ENCODE peak calls at places on chromosomes 2 and 18, in five cellular contexts. One of them, this sample, is unnamed.

GRCh38 chr2:231936491-231936890 is 10.3 kb upstream of the NPPC start:
- DNase-seq in vagina: no peak
- DNase-seq in body of pancreas: no peak
- DNase-seq in testis: no peak
- DNase-seq in stomach: no peak
- DNase-seq in this sample: no peak

GRCh38 chr2:25339121-25339738 is 2.5 kb downstream of the DNMT3A start:
- DNase-seq in vagina: no peak
- DNase-seq in body of pancreas: no peak
- DNase-seq in testis: no peak
- DNase-seq in stomach: no peak
- DNase-seq in this sample: no peak

GRCh38 chr2:160701822-160702221 is 208.2 kb upstream of the RBMS1 start:
- DNase-seq in vagina: no peak
- DNase-seq in body of pancreas: no peak
- DNase-seq in testis: no peak
- DNase-seq in stomach: no peak
- DNase-seq in this sample: no peak

GRCh38 chr2:105443610-105444598 is 45.1 kb upstream of the FHL2 start:
- DNase-seq in vagina: no peak
- DNase-seq in body of pancreas: no peak
- DNase-seq in testis: no peak
- DNase-seq in stomach: no peak
- DNase-seq in this sample: no peak

GRCh38 chr18:8798996-8799395 is 93.6 kb downstream of the MTCL1 start:
- DNase-seq in vagina: no peak
- DNase-seq in body of pancreas: peak; percentile 19
- DNase-seq in testis: peak; percentile 68
- DNase-seq in stomach: peak; percentile 51
- DNase-seq in this sample: no peak

GRCh38 chr2:190599073-190599472 is 49.8 kb upstream of the NAB1 start:
- DNase-seq in vagina: no peak
- DNase-seq in body of pancreas: no peak
- DNase-seq in testis: no peak
- DNase-seq in stomach: no peak
- DNase-seq in this sample: no peak

GRCh38 chr2:196927318-196928225 is 1.1 kb upstream of the PGAP1 start:
- DNase-seq in vagina: no peak
- DNase-seq in body of pancreas: peak; percentile 12
- DNase-seq in testis: no peak
- DNase-seq in stomach: no peak
- DNase-seq in this sample: no peak

GRCh38 chr18:7369006-7369405 is 138.1 kb downstream of the LRRC30 start:
- DNase-seq in vagina: no peak
- DNase-seq in body of pancreas: no peak
- DNase-seq in testis: no peak
- DNase-seq in stomach: no peak
- DNase-seq in this sample: no peak

GRCh38 chr2:130912471-130912870 is 75.8 kb downstream of the ARHGEF4 start:
- DNase-seq in vagina: no peak
- DNase-seq in body of pancreas: no peak
- DNase-seq in testis: no peak
- DNase-seq in stomach: no peak
- DNase-seq in this sample: no peak

GRCh38 chr2:227717687-227718567 is at the start of gene SLC19A3:
- DNase-seq in vagina: peak; percentile 91
- DNase-seq in body of pancreas: peak; percentile 90
- DNase-seq in testis: peak; percentile 87
- DNase-seq in stomach: peak; percentile 85
- DNase-seq in this sample: peak; percentile 66
- TF ChIP-seq POLR2A in vagina: no peak
- TF ChIP-seq POLR2A in body of pancreas: no peak
- TF ChIP-seq POLR2A in testis: no peak
- TF ChIP-seq POLR2A in stomach: no peak
- TF ChIP-seq POLR2A in this sample: no peak

GRCh38 chr2:81483254-81483653 is 1178.7 kb upstream of the LRRTM1 start:
- DNase-seq in vagina: no peak
- DNase-seq in body of pancreas: no peak
- DNase-seq in testis: no peak
- DNase-seq in stomach: no peak
- DNase-seq in this sample: no peak

GRCh38 chr2:81481242-81481993 is 1176.9 kb upstream of the LRRTM1 start:
- DNase-seq in vagina: no peak
- DNase-seq in body of pancreas: no peak
- DNase-seq in testis: peak; percentile 58
- DNase-seq in stomach: no peak
- DNase-seq in this sample: no peak

GRCh38 chr2:81481994-81482368 is 1177.4 kb upstream of the LRRTM1 start:
- DNase-seq in vagina: no peak
- DNase-seq in body of pancreas: no peak
- DNase-seq in testis: no peak
- DNase-seq in stomach: no peak
- DNase-seq in this sample: no peak
- TF ChIP-seq POLR2A in vagina: no peak
- TF ChIP-seq POLR2A in body of pancreas: no peak
- TF ChIP-seq POLR2A in testis: no peak
- TF ChIP-seq POLR2A in stomach: no peak
- TF ChIP-seq POLR2A in this sample: no peak

DNA sequence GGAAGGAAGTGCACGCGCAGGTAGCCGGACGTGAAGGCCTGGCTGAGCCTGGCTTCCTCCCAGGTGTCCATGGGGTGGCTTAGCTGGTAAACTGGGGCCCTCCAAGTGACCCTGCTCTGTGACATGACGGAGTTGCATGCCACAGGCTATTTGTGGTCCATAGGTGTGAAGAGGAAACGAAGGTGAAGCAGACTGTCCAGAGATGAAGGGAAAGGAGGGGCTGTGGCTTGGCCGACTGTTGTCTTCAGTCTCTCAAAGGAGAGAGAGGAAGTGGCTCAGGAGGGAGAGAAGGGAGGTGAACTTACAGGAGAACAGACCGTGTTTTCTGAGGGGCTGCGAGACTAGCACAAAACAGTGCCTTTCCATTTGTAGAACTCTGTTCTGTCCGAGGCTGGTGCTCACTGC is 19.3 kb downstream of the INPP5D start:
- DNase-seq in vagina: no peak
- DNase-seq in body of pancreas: no peak
- DNase-seq in testis: no peak
- DNase-seq in stomach: no peak
- DNase-seq in this sample: peak; percentile 22
- TF ChIP-seq POLR2A in vagina: no peak
- TF ChIP-seq POLR2A in body of pancreas: no peak
- TF ChIP-seq POLR2A in testis: no peak
- TF ChIP-seq POLR2A in stomach: no peak
- TF ChIP-seq POLR2A in this sample: no peak

DNA sequence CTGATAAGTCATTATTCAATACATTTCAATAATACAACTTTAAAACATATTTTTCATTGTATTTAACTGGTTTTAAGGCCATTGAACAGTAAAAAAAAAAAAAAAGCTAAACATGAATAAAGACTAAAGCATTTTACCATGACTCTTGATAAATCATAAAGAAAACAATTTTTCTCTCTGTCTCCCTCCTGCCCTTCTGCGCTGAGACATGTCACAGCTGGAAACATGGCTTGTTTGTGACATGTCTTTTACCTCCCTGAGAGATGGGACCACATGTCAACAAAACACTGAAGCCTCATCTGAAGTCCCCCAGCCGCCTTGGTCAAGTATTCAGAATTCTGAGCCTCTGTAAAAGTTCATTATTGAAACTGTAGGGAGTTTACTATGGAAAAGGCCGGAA is 221.1 kb downstream of the ZNF407 start:
- DNase-seq in vagina: no peak
- DNase-seq in body of pancreas: no peak
- DNase-seq in testis: no peak
- DNase-seq in stomach: no peak
- DNase-seq in this sample: no peak
- TF ChIP-seq POLR2A in vagina: no peak
- TF ChIP-seq POLR2A in body of pancreas: no peak
- TF ChIP-seq POLR2A in testis: no peak
- TF ChIP-seq POLR2A in stomach: no peak
- TF ChIP-seq POLR2A in this sample: no peak